ENCODE peak calls at places on chromosomes 16 and 17, in seven cellular contexts. Z, G, Q, F, S, E and V are unnamed samples.
A peak's percentile ranks its signal among the peaks of the same experiment; 100 is the strongest.

GRCh38 chr16:86083382-86084002 is 184.5 kb downstream of the IRF8 start:
- DNase-seq in S (no peak), F (no peak), E (no peak), Q (no peak), Z (no peak), G (no peak), V (no peak)

GRCh38 chr17:19278729-19279128 is 41.6 kb downstream of the EPN2 start:
- DNase-seq in Q (no peak), Z (no peak), G (no peak), F (no peak), S (no peak), E (no peak), V (no peak)

GRCh38 chr17:226108-226772 is 44.8 kb upstream of the DOC2B start:
- DNase-seq in Q (no peak), E (no peak), S (no peak), F (peak; percentile 7), G (no peak), Z (no peak), V (no peak)

GRCh38 chr17:50280068-50280467 is 5.8 kb downstream of the TMEM92 start:
- DNase-seq in Z (no peak), F (peak; percentile 68), S (no peak), Q (no peak), G (no peak), E (no peak), V (no peak)

GRCh38 chr17:76414334-76415295 is 30.2 kb downstream of the SPHK1 start:
- DNase-seq in Q (peak; percentile 39), Z (peak; percentile 10), S (peak; percentile 64), G (no peak), E (no peak), F (no peak), V (peak; percentile 45)

GRCh38 chr16:51389881-51390280 is 238.8 kb upstream of the SALL1 start:
- DNase-seq in Z (no peak), E (no peak), Q (no peak), G (no peak), S (no peak), F (no peak), V (no peak)

GRCh38 chr16:30889721-30890120 is 4.2 kb downstream of the BCL7C start:
- DNase-seq in S (no peak), Q (no peak), Z (no peak), E (no peak), G (peak; percentile 82), F (no peak), V (no peak)

GRCh38 chr17:21029032-21029431 is 13.8 kb downstream of the USP22 start:
- DNase-seq in E (no peak), Q (no peak), Z (no peak), S (peak; percentile 68), G (no peak), F (no peak), V (no peak)

GRCh38 chr17:27593232-27593856 is 37.6 kb upstream of the LGALS9 start:
- DNase-seq in Q (no peak), F (peak; percentile 21), S (no peak), Z (no peak), E (no peak), G (no peak), V (no peak)

GRCh38 chr16:52709286-52709685 is 162.3 kb upstream of the TOX3 start:
- DNase-seq in F (no peak), Q (no peak), G (no peak), E (no peak), Z (no peak), S (no peak), V (no peak)

GRCh38 chr16:75250809-75251279 is 580 bp downstream of the BCAR1 start:
- DNase-seq in E (no peak), Q (no peak), Z (peak; percentile 76), S (no peak), G (peak; percentile 85), F (peak; percentile 78), V (peak; percentile 92)

GRCh38 chr16:1351215-1351581 is 480 bp downstream of the TSR3 start:
- DNase-seq in S (no peak), F (no peak), E (no peak), Z (no peak), Q (no peak), G (no peak), V (no peak)

GRCh38 chr17:49252148-49252682 is 21.6 kb upstream of the PHOSPHO1 start:
- DNase-seq in S (peak; percentile 46), G (no peak), Z (no peak), F (no peak), E (no peak), Q (no peak), V (no peak)

GRCh38 chr16:1884155-1884760 is 12.3 kb upstream of the MEIOB start:
- DNase-seq in Z (no peak), G (peak; percentile 28), Q (no peak), S (peak; percentile 20), E (no peak), F (no peak), V (no peak)